ENCODE peak calls at places on chromosome 21, in five cellular contexts. O, K, X, R and T are unnamed samples.

GRCh38 chr21:37445228-37445627 is 78.7 kb downstream of the DYRK1A start:
- DNase-seq in K (no peak), X (no peak), O (no peak), R (no peak), T (no peak)

GRCh38 chr21:45607021-45607921 is 36.3 kb upstream of the PCBP3 start:
- DNase-seq in R (peak; percentile 64), X (no peak), O (no peak), K (peak; percentile 52), T (peak; percentile 47)

GRCh38 chr21:45078877-45079281 is 4.5 kb downstream of the ADARB1 start:
- DNase-seq in K (peak; percentile 74), O (no peak), R (peak; percentile 84), X (no peak), T (peak; percentile 91)

GRCh38 chr21:45226540-45227326 is 61.0 kb downstream of the POFUT2 start:
- DNase-seq in R (peak; percentile 53), X (no peak), K (no peak), O (no peak), T (peak; percentile 56)

GRCh38 chr21:38985423-38986378 is 180.0 kb downstream of the ETS2 start:
- DNase-seq in X (no peak), K (peak; percentile 81), O (no peak), R (peak; percentile 87), T (peak; percentile 94)

GRCh38 chr21:15063821-15064575 is 802 bp downstream of the NRIP1 start:
- DNase-seq in O (peak; percentile 30), R (peak; percentile 13), X (no peak), K (peak; percentile 70), T (peak; percentile 29)

GRCh38 chr21:26707241-26707640 is 134.2 kb upstream of the CYYR1 start:
- DNase-seq in K (no peak), O (no peak), X (no peak), R (no peak), T (no peak)

GRCh38 chr21:33246506-33246905 is 16.8 kb downstream of the IFNAR2 start:
- DNase-seq in O (no peak), K (no peak), R (no peak), X (no peak), T (no peak)

GRCh38 chr21:42711667-42712066 is 58.2 kb downstream of the PDE9A start:
- DNase-seq in X (no peak), K (no peak), R (no peak), O (no peak), T (no peak)

GRCh38 chr21:25557170-25557569 is 50.1 kb downstream of the MRPL39 start:
- DNase-seq in X (no peak), O (no peak), R (no peak), K (no peak), T (no peak)

GRCh38 chr21:41207401-41208388 is 39.7 kb downstream of the BACE2 start:
- DNase-seq in R (no peak), X (no peak), K (no peak), O (no peak), T (no peak)